ENCODE peak calls at places on chromosome 14, in eight cellular contexts. D, B, Z, M, F, O, N and G are unnamed samples.

GRCh38 chr14:61460853-61461611 is 139.7 kb downstream of the PRKCH start:
- DNase-seq in O (no peak), Z (no peak), M (no peak), B (no peak), N (no peak), F (no peak), D (no peak), G (peak)

GRCh38 chr14:101202627-101203404 is 299.3 kb upstream of the RTL1 start:
- DNase-seq in D (no peak), Z (no peak), B (no peak), N (no peak), F (no peak), O (peak), M (no peak), G (no peak)

GRCh38 chr14:60724080-60724618 is at the start of gene SIX4:
- DNase-seq in M (peak), O (peak), B (peak), F (peak), D (peak), N (peak), Z (peak), G (peak)

GRCh38 chr14:76870146-76870545 is 43.9 kb downstream of the LRRC74A start:
- DNase-seq in B (no peak), M (no peak), D (no peak), F (no peak), N (no peak), O (no peak), Z (no peak), G (no peak)

GRCh38 chr14:93712838-93713724 is 75.2 kb downstream of the PRIMA1 start:
- DNase-seq in O (no peak), B (no peak), N (peak), Z (no peak), F (no peak), M (no peak), D (no peak), G (no peak)

GRCh38 chr14:100836053-100836805 is 10.3 kb downstream of the MEG3 start:
- DNase-seq in M (no peak), D (no peak), Z (no peak), F (no peak), B (no peak), O (no peak), N (no peak), G (no peak)

GRCh38 chr14:35088514-35088913 is 33.3 kb downstream of the PPP2R3C start:
- DNase-seq in M (no peak), F (no peak), B (no peak), D (no peak), N (no peak), O (no peak), Z (no peak), G (no peak)

GRCh38 chr14:68616255-68616902 is 176.5 kb downstream of the ZFP36L1 start:
- DNase-seq in M (no peak), B (no peak), Z (no peak), D (no peak), O (no peak), N (no peak), F (peak), G (no peak)

GRCh38 chr14:92511472-92512247 is 1.9 kb upstream of the RIN3 start:
- DNase-seq in B (peak), N (peak), O (no peak), Z (peak), M (no peak), D (no peak), F (no peak), G (peak)

GRCh38 chr14:69580009-69580577 is 5.4 kb upstream of the CCDC177 start:
- DNase-seq in N (no peak), O (peak), B (peak), M (no peak), D (no peak), F (no peak), Z (peak), G (peak)

GRCh38 chr14:36556811-36557433 is 25.5 kb downstream of the NKX2-8 start:
- DNase-seq in B (peak), F (no peak), O (no peak), N (no peak), Z (peak), D (no peak), M (no peak), G (peak)

GRCh38 chr14:44803239-44803905 is 158.4 kb downstream of the KLHL28 start:
- DNase-seq in F (no peak), D (no peak), O (no peak), Z (peak), M (no peak), N (no peak), B (peak), G (no peak)

GRCh38 chr14:61153914-61154545 is 127.1 kb downstream of the TMEM30B start:
- DNase-seq in B (no peak), Z (no peak), F (no peak), O (no peak), N (no peak), D (no peak), M (no peak), G (no peak)

GRCh38 chr14:100747021-100747586 is 20.4 kb downstream of the DLK1 start:
- DNase-seq in M (no peak), Z (peak), D (peak), N (peak), B (no peak), F (no peak), O (no peak), G (peak)

GRCh38 chr14:94110552-94111181 is at the start of gene IFI27:
- DNase-seq in N (no peak), M (no peak), O (no peak), F (no peak), Z (no peak), B (peak), D (peak), G (peak)

GRCh38 chr14:26765301-26765700 is 167.5 kb upstream of the NOVA1 start:
- DNase-seq in O (no peak), M (no peak), Z (no peak), F (no peak), D (no peak), N (no peak), B (no peak), G (no peak)

GRCh38 chr14:89955418-89956293 is at the start of gene TDP1:
- DNase-seq in D (peak), M (peak), F (peak), Z (peak), B (peak), N (peak), O (peak), G (peak)

GRCh38 chr14:90168425-90169105 is 87.8 kb upstream of the PSMC1 start:
- DNase-seq in D (no peak), Z (peak), M (no peak), B (no peak), N (no peak), F (no peak), O (no peak), G (no peak)

GRCh38 chr14:101072531-101072930 is 169.0 kb upstream of the RTL1 start:
- DNase-seq in O (no peak), F (no peak), B (no peak), D (no peak), M (no peak), N (no peak), Z (peak), G (peak)

GRCh38 chr14:37116933-37117844 is 55.2 kb downstream of the SLC25A21 start:
- DNase-seq in O (no peak), M (no peak), B (no peak), D (no peak), Z (peak), F (no peak), N (no peak), G (no peak)

GRCh38 chr14:68216957-68217356 is 397.4 kb downstream of the RAD51B start:
- DNase-seq in M (no peak), Z (no peak), F (no peak), B (no peak), N (no peak), D (no peak), O (no peak), G (no peak)

GRCh38 chr14:59305836-59306555 is 117.5 kb downstream of the DAAM1 start:
- DNase-seq in F (no peak), Z (peak), B (no peak), N (no peak), M (no peak), O (no peak), D (no peak), G (no peak)

GRCh38 chr14:68947802-68948201 is 31.3 kb downstream of the ACTN1 start:
- DNase-seq in O (peak), F (no peak), M (peak), B (peak), N (no peak), D (peak), Z (peak), G (peak)

GRCh38 chr14:65079201-65079600 is 23.1 kb downstream of the MAX start:
- DNase-seq in O (no peak), F (no peak), M (no peak), B (no peak), Z (no peak), D (no peak), N (no peak), G (no peak)

GRCh38 chr14:64682173-64682710 is 22.0 kb upstream of the PLEKHG3 start:
- DNase-seq in B (peak), N (no peak), D (peak), Z (peak), M (peak), F (no peak), O (peak), G (peak)

GRCh38 chr14:105328678-105329390 is 14.3 kb downstream of the PACS2 start:
- DNase-seq in O (no peak), Z (no peak), F (no peak), D (no peak), N (no peak), B (no peak), M (no peak), G (no peak)

GRCh38 chr14:105774001-105774400 is 247.6 kb downstream of the TMEM121 start:
- DNase-seq in F (no peak), M (no peak), O (no peak), N (no peak), B (no peak), D (no peak), Z (no peak), G (no peak)

GRCh38 chr14:95522556-95522955 is 6.1 kb upstream of the SYNE3 start:
- DNase-seq in N (no peak), O (no peak), B (no peak), F (no peak), Z (no peak), M (no peak), D (no peak), G (no peak)

GRCh38 chr14:61101803-61102548 is 120.9 kb downstream of the SLC38A6 start:
- DNase-seq in O (no peak), D (no peak), N (no peak), M (no peak), F (no peak), B (no peak), Z (peak), G (no peak)

GRCh38 chr14:99424306-99424877 is 56.3 kb downstream of the SETD3 start:
- DNase-seq in Z (no peak), N (no peak), O (no peak), B (no peak), M (no peak), D (no peak), F (no peak), G (no peak)

GRCh38 chr14:20934148-20934762 is 21.0 kb upstream of the RNASE2 start:
- DNase-seq in O (no peak), M (no peak), B (no peak), F (peak), Z (peak), D (peak), N (no peak), G (peak)

GRCh38 chr14:35897616-35898111 is 71.5 kb downstream of the BRMS1L start:
- DNase-seq in N (no peak), O (no peak), D (no peak), M (no peak), B (peak), Z (no peak), F (no peak), G (no peak)

GRCh38 chr14:28695109-28695508 is 71.5 kb upstream of the FOXG1 start:
- DNase-seq in N (no peak), O (no peak), Z (no peak), B (no peak), F (no peak), M (no peak), D (no peak), G (no peak)

GRCh38 chr14:94612174-94612573 is at the start of gene SERPINA3:
- DNase-seq in O (peak), F (no peak), N (no peak), B (no peak), M (no peak), D (no peak), Z (peak), G (no peak)

GRCh38 chr14:91078095-91078737 is 17.8 kb upstream of the RPS6KA5 start:
- DNase-seq in F (peak), Z (no peak), O (no peak), N (no peak), M (no peak), D (no peak), B (peak), G (no peak)

GRCh38 chr14:59055439-59056045 is 132.9 kb upstream of the DAAM1 start:
- DNase-seq in N (no peak), Z (peak), B (peak), F (no peak), D (no peak), O (peak), M (no peak), G (peak)

GRCh38 chr14:88910386-88910785 is 85.9 kb downstream of the TTC8 start:
- DNase-seq in F (no peak), Z (no peak), N (no peak), M (no peak), O (no peak), B (no peak), D (no peak), G (no peak)

GRCh38 chr14:34465069-34465859 is 3.2 kb upstream of the SPTSSA start:
- DNase-seq in F (no peak), D (no peak), B (peak), M (no peak), O (no peak), N (no peak), Z (no peak), G (no peak)

DNA sequence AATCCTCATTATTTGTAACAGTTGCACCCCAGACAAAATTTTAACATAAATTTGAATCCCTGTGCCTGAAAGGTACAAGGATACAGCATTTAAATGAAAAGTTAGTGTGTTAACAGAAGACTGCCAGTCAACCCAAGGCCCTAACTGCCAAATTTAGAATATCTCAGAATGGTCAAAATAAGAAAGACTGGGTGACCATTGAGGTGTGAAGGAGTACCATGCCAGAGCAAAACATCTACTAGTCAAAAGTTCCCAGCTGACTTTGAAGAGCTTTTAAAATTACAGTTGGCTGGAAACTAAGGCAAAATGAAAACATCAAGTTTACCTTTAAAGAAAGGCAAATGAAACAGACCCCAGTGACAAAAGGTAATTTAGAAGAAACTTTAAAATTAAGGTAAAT is 18.4 kb downstream of the SAV1 start:
- DNase-seq in O (no peak), N (no peak), D (no peak), Z (no peak), B (no peak), M (no peak), F (no peak), G (no peak)
- H3K4me3 ChIP-seq in O (no peak), N (no peak), D (no peak), Z (no peak), B (no peak), M (no peak), F (no peak), G (no peak)

GRCh38 chr14:54758041-54758440 is 144.6 kb downstream of the GCH1 start:
- DNase-seq in O (no peak), N (no peak), Z (no peak), M (no peak), D (no peak), F (no peak), B (no peak), G (no peak)

GRCh38 chr14:54754623-54755386 is 147.8 kb downstream of the GCH1 start:
- DNase-seq in M (no peak), F (no peak), D (no peak), Z (no peak), N (no peak), B (no peak), O (no peak), G (no peak)

GRCh38 chr14:54759982-54760585 is 142.5 kb downstream of the GCH1 start:
- DNase-seq in Z (no peak), D (no peak), N (no peak), O (no peak), F (no peak), M (no peak), B (no peak), G (no peak)

GRCh38 chr14:54754116-54754622 is 148.5 kb downstream of the GCH1 start:
- DNase-seq in Z (no peak), M (no peak), O (no peak), B (no peak), D (no peak), F (no peak), N (no peak), G (no peak)

DNA sequence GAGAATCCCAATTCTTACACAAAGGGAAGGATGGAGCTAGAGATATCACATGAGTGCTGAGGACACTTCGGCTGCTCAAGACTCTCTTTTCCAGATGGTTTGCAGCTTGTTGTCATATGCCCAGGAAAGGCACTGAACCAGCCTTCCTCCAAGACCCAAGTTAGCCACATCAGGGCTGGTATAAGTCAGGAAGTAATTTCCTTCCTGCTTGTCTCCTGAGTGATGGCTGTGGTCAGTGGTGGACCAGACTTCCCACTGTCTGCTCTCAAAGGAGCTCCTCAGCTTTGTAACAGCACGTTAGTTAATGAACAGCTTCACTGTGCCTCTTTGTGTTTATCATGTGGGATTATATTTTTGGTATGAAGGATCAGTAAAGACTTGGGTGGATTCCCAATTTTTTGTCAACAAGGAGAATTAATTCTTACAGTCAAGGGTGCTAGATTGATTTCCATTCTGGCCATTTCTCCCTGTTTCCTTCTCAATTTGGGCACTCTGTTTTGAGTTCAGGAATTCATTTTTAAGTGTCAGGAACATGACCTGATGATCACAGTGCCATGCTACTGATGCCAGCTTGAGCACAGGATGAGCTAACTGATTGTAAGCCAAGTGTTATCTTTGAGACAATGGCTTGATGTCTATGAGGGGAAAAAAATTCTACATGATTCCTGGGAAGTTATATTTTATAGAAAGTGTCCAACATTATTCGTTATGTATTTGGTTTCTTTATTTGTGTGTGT is 145.8 kb downstream of the GCH1 start:
- DNase-seq in F (no peak), M (no peak), Z (no peak), O (no peak), D (no peak), N (no peak), B (no peak), G (no peak)
- H3K4me3 ChIP-seq in F (no peak), M (no peak), Z (no peak), O (no peak), D (no peak), N (no peak), B (no peak), G (no peak)

GRCh38 chr14:75063491-75064204 is at the start of gene ACYP1:
- DNase-seq in B (peak), Z (peak), D (peak), O (peak), N (no peak), F (peak), M (peak), G (peak)
- H3K4me3 ChIP-seq in B (peak), Z (peak), D (peak), O (peak), N (peak), F (peak), M (peak), G (peak)

GRCh38 chr14:29743566-29743965 is 184.1 kb downstream of the PRKD1 start:
- DNase-seq in M (no peak), B (no peak), N (no peak), D (no peak), Z (no peak), O (no peak), F (no peak), G (no peak)
- H3K4me3 ChIP-seq in M (no peak), B (no peak), N (no peak), D (no peak), Z (no peak), O (no peak), F (no peak), G (no peak)

DNA sequence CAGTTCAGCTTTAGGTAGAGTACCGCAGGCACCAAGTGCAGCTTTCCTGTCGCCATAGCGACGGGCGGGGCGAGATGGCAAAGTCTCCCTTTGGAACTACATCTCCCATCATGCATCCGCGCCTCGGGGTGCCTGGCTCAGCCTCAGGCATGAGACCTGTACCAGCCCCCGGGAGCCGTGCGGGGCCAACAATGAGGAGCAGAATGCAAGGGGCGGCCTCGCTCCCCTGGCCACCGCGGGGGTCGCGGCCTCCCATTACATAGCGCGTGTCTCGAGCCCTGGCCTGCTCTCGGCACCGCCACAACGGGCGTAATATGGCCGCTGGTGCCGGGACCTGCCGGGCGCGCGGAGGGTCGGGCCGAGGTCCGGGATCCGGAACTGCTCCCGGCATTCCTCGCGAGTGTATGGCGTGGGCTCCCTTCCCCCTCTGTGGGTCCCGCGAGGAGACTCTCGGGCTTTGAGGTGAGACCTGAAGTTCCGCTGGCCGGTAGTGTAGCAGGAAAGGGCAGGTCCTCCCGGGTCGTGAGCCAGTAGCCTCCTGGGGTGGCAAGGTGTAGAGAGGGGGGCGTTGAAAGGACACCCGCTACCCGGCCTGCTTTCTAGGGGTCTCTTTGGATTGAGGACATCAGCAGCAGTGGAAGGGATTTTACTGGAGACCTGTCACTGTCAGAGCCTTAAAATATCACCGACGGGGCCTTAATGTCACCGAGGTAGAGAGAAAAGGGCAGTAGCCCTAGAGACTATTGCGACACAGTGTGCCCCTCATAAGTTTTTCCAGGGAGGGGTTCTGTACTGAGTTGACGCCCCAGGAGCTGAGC is at the start of gene THTPA:
- DNase-seq in B (peak), Z (peak), N (peak), M (peak), F (peak), O (peak), D (peak), G (peak)
- H3K4me3 ChIP-seq in B (peak), Z (peak), N (peak), M (peak), F (peak), O (peak), D (peak), G (peak)